ENCODE peak calls at places on chromosomes 11 and 22, in four cellular contexts. U is amniotic stem cell; I is non-pigmented ciliary epithelial cell; B is activated gamma-delta T cell treated with anti-CD3 and anti-CD28 coated beads, Interleukin-2, amount 50 U/mL, for 16 hours. H is an unnamed sample.

GRCh38 chr22:17307566-17307965 is 61.7 kb upstream of the CECR2 start:
- DNase-seq in U (no peak), I (no peak), B (no peak), H (no peak)

GRCh38 chr11:82194521-82194920 is 539.1 kb downstream of the FAM181B start:
- DNase-seq in U (no peak), I (no peak), B (no peak), H (no peak)

GRCh38 chr11:73159297-73159696 is 17.2 kb upstream of the FCHSD2 start:
- DNase-seq in U (no peak), I (no peak), B (no peak), H (no peak)

GRCh38 chr11:44243633-44244343 is 66.2 kb downstream of the ALX4 start:
- DNase-seq in U (no peak), I (peak), B (no peak), H (no peak)

GRCh38 chr11:106475181-106475580 is 397.7 kb downstream of the AASDHPPT start:
- DNase-seq in U (no peak), I (no peak), B (no peak), H (no peak)

GRCh38 chr11:122598971-122599370 is 56.6 kb upstream of the UBASH3B start:
- DNase-seq in U (no peak), I (no peak), B (no peak), H (no peak)

GRCh38 chr22:24331468-24332440 is 61.1 kb downstream of the SPECC1L start:
- DNase-seq in U (no peak), I (no peak), B (no peak), H (no peak)

GRCh38 chr22:29254283-29254653 is 13.5 kb downstream of the RHBDD3 start:
- DNase-seq in U (no peak), I (no peak), B (no peak), H (no peak)

GRCh38 chr22:18045794-18046193 is 21.4 kb upstream of the MICAL3 start:
- DNase-seq in U (no peak), I (no peak), B (no peak), H (no peak)

GRCh38 chr11:2725367-2726300 is 25.8 kb upstream of the KCNQ1OT1 start:
- DNase-seq in U (no peak), I (no peak), B (no peak), H (no peak)

GRCh38 chr11:6734616-6735015 is 37.2 kb downstream of the OR2AG2 start:
- DNase-seq in U (no peak), I (no peak), B (no peak), H (no peak)

GRCh38 chr11:129723964-129724291 is 91.7 kb upstream of the TMEM45B start:
- DNase-seq in U (no peak), I (no peak), B (no peak), H (no peak)

GRCh38 chr22:26429458-26430238 is 588 bp downstream of the ASPHD2 start:
- DNase-seq in U (no peak), I (no peak), B (no peak), H (no peak)

GRCh38 chr11:134516529-134516928 is 104.5 kb upstream of the B3GAT1 start:
- DNase-seq in U (no peak), I (no peak), B (no peak), H (no peak)

GRCh38 chr11:2975594-2975993 is 16.5 kb downstream of the NAP1L4 start:
- DNase-seq in U (no peak), I (no peak), B (peak), H (no peak)

H was measured in activated T-helper 2 cell treated with anti-CD3 and anti-CD28 coated beads, Interferon-gamma antibody, Interleukin-2, Interleukin-4, amounts not matched to agents 10 μg/mL and 5 μg/mL and 100 μg/mL, durations not matched to agents 14 hours and 24 hours and 36 hours.